ENCODE peak calls at places on chromosomes 11 and 22, in four cellular contexts. S, Y, A and X are unnamed samples.

GRCh38 chr11:44484211-44484610 is 81.3 kb upstream of the CD82 start:
- DNase-seq in A (no peak), S (peak), Y (no peak), X (peak)

GRCh38 chr11:95339554-95339953 is 108.6 kb upstream of the SESN3 start:
- DNase-seq in S (no peak), A (no peak), Y (peak), X (no peak)

GRCh38 chr11:79092791-79093313 is 348.0 kb downstream of the TENM4 start:
- DNase-seq in Y (peak), A (peak), S (peak), X (no peak)

GRCh38 chr11:112016765-112017356 is 8.3 kb upstream of the DLAT start:
- DNase-seq in A (no peak), S (no peak), Y (peak), X (no peak)

GRCh38 chr11:104529916-104530315 is 366.0 kb upstream of the PDGFD start:
- DNase-seq in A (no peak), Y (no peak), S (no peak), X (no peak)

GRCh38 chr11:130816516-130816915 is 99.8 kb downstream of the SNX19 start:
- DNase-seq in Y (no peak), A (no peak), S (no peak), X (no peak)

GRCh38 chr11:92129811-92130210 is 94.8 kb upstream of the FAT3 start:
- DNase-seq in Y (no peak), A (no peak), S (no peak), X (no peak)

GRCh38 chr22:47434336-47435203 is 672.1 kb downstream of the TBC1D22A start:
- DNase-seq in S (no peak), Y (no peak), A (no peak), X (no peak)

GRCh38 chr11:77146261-77147035 is 18.4 kb downstream of the MYO7A start:
- DNase-seq in Y (no peak), S (no peak), A (no peak), X (no peak)

GRCh38 chr11:72443016-72443415 is 8.7 kb upstream of the CLPB start:
- DNase-seq in Y (peak), S (no peak), A (no peak), X (no peak)

GRCh38 chr11:72814831-72815618 is 814 bp downstream of the ATG16L2 start:
- DNase-seq in S (peak), A (no peak), Y (peak), X (no peak)

GRCh38 chr22:47608421-47608820 is 846.0 kb downstream of the TBC1D22A start:
- DNase-seq in S (no peak), Y (no peak), A (no peak), X (no peak)

GRCh38 chr11:45429719-45430118 is 143.6 kb upstream of the SYT13 start:
- DNase-seq in Y (no peak), A (no peak), S (no peak), X (no peak)

GRCh38 chr22:20152464-20152890 is 1.6 kb upstream of the CCDC188 start:
- DNase-seq in S (no peak), Y (no peak), A (no peak), X (no peak)

GRCh38 chr11:69770525-69770924 is 4.6 kb downstream of the FGF4 start:
- DNase-seq in Y (no peak), S (no peak), A (no peak), X (no peak)

GRCh38 chr22:31647921-31648320 is 14.1 kb downstream of the PISD start:
- DNase-seq in A (no peak), Y (no peak), S (no peak), X (no peak)

GRCh38 chr11:44568706-44569473 is 3.4 kb downstream of the CD82 start:
- DNase-seq in A (peak), S (no peak), Y (peak), X (no peak)

GRCh38 chr22:19822301-19823117 is 32.2 kb downstream of the GNB1L start:
- DNase-seq in S (no peak), Y (no peak), A (no peak), X (peak)

GRCh38 chr11:44914105-44914504 is 36.6 kb downstream of the TP53I11 start:
- DNase-seq in S (no peak), Y (no peak), A (no peak), X (no peak)

GRCh38 chr22:41367039-41367679 is 14.6 kb upstream of the TEF start:
- DNase-seq in S (peak), Y (peak), A (peak), X (peak)
- TF ChIP-seq CTCF in S (peak), Y (peak), A (peak), X (no peak)

GRCh38 chr11:86408845-86409244 is 34.2 kb downstream of the CCDC81 start:
- DNase-seq in S (no peak), A (no peak), Y (peak), X (no peak)
- TF ChIP-seq CTCF in S (peak), A (no peak), Y (peak), X (no peak)

GRCh38 chr11:86182976-86183584 is 61.5 kb upstream of the EED start:
- DNase-seq in A (no peak), S (no peak), Y (peak), X (no peak)
- TF ChIP-seq CTCF in A (no peak), S (no peak), Y (no peak), X (no peak)

GRCh38 chr22:44957267-44957905 is 52.4 kb downstream of the PHF21B start:
- DNase-seq in S (no peak), Y (no peak), A (no peak), X (peak)
- TF ChIP-seq CTCF in S (peak), Y (no peak), A (peak), X (peak)

GRCh38 chr22:21713428-21714058 is 22.1 kb downstream of the YPEL1 start:
- DNase-seq in Y (peak), A (no peak), S (no peak), X (no peak)
- TF ChIP-seq CTCF in Y (no peak), A (no peak), S (peak), X (no peak)

GRCh38 chr11:123137496-123138270 is 57.4 kb downstream of the CLMP start:
- DNase-seq in A (no peak), Y (no peak), S (no peak), X (peak)
- TF ChIP-seq CTCF in A (no peak), Y (no peak), S (no peak), X (no peak)

GRCh38 chr11:101321222-101321621 is 191.6 kb upstream of the PGR start:
- DNase-seq in Y (peak), A (no peak), S (no peak), X (no peak)
- TF ChIP-seq CTCF in Y (no peak), A (no peak), S (peak), X (no peak)

GRCh38 chr22:23804781-23805291 is 18.1 kb downstream of the SMARCB1 start:
- DNase-seq in A (no peak), S (no peak), Y (no peak), X (no peak)

GRCh38 chr22:23800297-23801237 is 13.8 kb downstream of the SMARCB1 start:
- DNase-seq in S (no peak), Y (no peak), A (no peak), X (no peak)

GRCh38 chr22:23803001-23803819 is 16.4 kb downstream of the SMARCB1 start:
- DNase-seq in S (no peak), A (no peak), Y (no peak), X (no peak)

GRCh38 chr22:23801238-23801821 is 14.6 kb downstream of the SMARCB1 start:
- DNase-seq in A (no peak), Y (no peak), S (no peak), X (no peak)

DNA sequence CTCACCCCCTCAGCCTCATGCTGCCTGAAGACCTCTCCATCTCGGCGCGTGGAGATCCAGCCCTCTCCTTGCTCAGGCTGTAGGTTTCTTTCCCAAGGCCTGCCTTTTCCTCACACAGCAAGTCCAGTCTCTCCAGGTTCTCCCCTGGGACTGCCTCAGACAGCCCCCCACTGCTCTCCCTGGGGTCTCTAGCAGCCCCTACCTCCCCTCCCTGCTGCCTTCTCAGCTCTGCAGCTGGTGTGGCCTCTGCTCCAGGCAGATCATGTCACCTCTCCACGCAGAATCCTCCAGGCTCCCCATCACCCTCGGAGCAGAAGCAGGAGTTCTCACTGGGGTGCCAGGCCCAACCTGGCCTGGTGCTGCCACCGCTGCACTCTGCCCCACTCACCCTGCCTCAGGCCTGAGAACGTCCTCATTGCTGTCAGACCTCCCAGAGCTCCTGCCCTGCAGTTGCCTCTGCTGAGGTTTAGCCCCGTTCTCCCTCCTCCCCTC is 15.2 kb downstream of the SMARCB1 start:
- DNase-seq in Y (no peak), A (no peak), S (no peak), X (no peak)
- TF ChIP-seq CTCF in Y (no peak), A (no peak), S (no peak), X (no peak)

DNA sequence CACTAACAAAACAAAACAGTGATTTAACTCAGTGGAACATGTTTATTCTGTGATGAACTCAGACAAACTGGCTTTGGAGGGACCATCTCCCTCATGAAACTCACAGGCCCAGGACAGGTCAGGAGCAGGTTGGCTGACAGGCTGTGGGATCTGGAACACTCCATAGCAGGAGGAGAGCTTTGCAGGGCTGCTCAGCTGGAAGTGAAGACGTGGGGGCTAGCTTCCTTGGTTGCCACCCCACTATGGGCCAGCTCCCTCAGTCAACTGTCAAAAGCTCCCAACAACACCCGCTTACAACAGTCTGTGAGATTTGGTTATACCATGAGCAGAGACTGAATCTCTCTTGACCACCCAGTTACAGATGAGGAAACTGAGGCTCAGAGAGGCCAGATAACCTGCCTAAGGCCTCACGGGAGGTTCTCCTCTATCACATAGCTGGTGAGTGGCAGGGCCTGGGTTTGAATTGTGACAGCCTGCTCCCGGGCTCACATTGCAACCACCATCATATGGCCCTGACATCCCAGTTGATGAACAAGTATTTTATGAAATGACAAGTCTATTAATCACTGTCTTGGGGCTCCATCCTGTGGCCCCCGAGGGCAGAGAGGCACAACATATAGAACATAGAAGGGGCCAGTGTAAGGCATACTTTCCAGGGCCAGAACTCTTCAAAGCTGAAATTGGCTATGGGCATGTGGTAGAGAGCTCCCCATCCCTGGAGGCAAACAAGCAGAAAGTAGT is 473.4 kb downstream of the MN1 start:
- DNase-seq in Y (no peak), A (no peak), S (no peak), X (no peak)
- TF ChIP-seq CTCF in Y (no peak), A (no peak), S (no peak), X (no peak)